ENCODE peak calls at places on chromosomes 16 and 17, in seven cellular contexts. M is CD8-positive, alpha-beta T cell; N is H9; G is A549; H is B cell; Q is SK-N-SH; X is GM10248. S is an unnamed sample.

GRCh38 chr16:3998793-3999478 is 117.3 kb downstream of the ADCY9 start:
- DNase-seq in G (peak), N (no peak), X (no peak), Q (no peak), H (no peak), M (no peak), S (no peak)

GRCh38 chr17:17636456-17636855 is 44.8 kb upstream of the RAI1 start:
- DNase-seq in G (no peak), Q (no peak), N (no peak), M (no peak), H (no peak), X (no peak), S (no peak)

GRCh38 chr16:87929986-87930385 is 6.3 kb downstream of the CA5A start:
- DNase-seq in G (no peak), N (no peak), Q (no peak), H (no peak), X (no peak), M (no peak), S (no peak)

GRCh38 chr16:89359296-89360147 is 130.8 kb downstream of the ANKRD11 start:
- DNase-seq in Q (no peak), G (no peak), X (no peak), M (no peak), N (no peak), H (no peak), S (no peak)

GRCh38 chr17:78967782-78968362 is 11.9 kb downstream of the LGALS3BP start:
- DNase-seq in H (no peak), N (no peak), X (no peak), Q (no peak), G (no peak), M (no peak), S (no peak)

GRCh38 chr16:50575743-50576142 is 27.5 kb downstream of the NKD1 start:
- DNase-seq in H (no peak), X (no peak), M (no peak), Q (no peak), N (no peak), G (no peak), S (no peak)

GRCh38 chr17:45060382-45060823 is 714 bp upstream of the NMT1 start:
- DNase-seq in G (no peak), M (no peak), Q (no peak), N (no peak), H (no peak), X (no peak), S (peak)

GRCh38 chr17:15265131-15265530 is at the start of gene PMP22:
- DNase-seq in M (no peak), G (no peak), X (no peak), H (no peak), Q (no peak), N (peak), S (no peak)

GRCh38 chr16:74726736-74727135 is 26.1 kb upstream of the MLKL start:
- DNase-seq in M (no peak), Q (no peak), X (no peak), G (peak), H (no peak), N (peak), S (peak)

GRCh38 chr16:79409970-79410369 is 190.6 kb downstream of the MAF start:
- DNase-seq in M (no peak), G (no peak), H (no peak), X (no peak), N (no peak), Q (no peak), S (no peak)

GRCh38 chr16:80719573-80719972 is 84.8 kb downstream of the CDYL2 start:
- DNase-seq in N (no peak), X (no peak), M (no peak), Q (no peak), H (peak), G (no peak), S (peak)

GRCh38 chr17:35257080-35257701 is 14.3 kb downstream of the SLFN5 start:
- DNase-seq in M (no peak), N (no peak), H (no peak), G (peak), Q (no peak), X (no peak), S (no peak)

GRCh38 chr17:40020146-40020545 is 4.9 kb downstream of the CSF3 start:
- DNase-seq in X (no peak), H (no peak), G (no peak), M (no peak), N (no peak), Q (peak), S (no peak)

GRCh38 chr16:70649300-70649699 is 2.9 kb downstream of the IL34 start:
- DNase-seq in Q (no peak), G (no peak), H (no peak), N (no peak), M (no peak), X (no peak), S (no peak)

GRCh38 chr17:77593081-77593480 is 365.4 kb upstream of the TNRC6C start:
- DNase-seq in N (no peak), G (no peak), Q (no peak), X (no peak), H (no peak), M (no peak), S (no peak)

GRCh38 chr17:8494021-8494420 is 58.3 kb downstream of the NDEL1 start:
- DNase-seq in G (no peak), Q (no peak), M (no peak), N (no peak), H (no peak), X (no peak), S (no peak)

GRCh38 chr16:74700206-74701040 is at the start of gene MLKL:
- DNase-seq in X (peak), G (peak), H (peak), Q (peak), M (peak), N (peak), S (peak)

GRCh38 chr16:27401768-27402568 is at the start of gene IL21R:
- DNase-seq in X (peak), M (peak), N (no peak), H (peak), G (no peak), Q (peak), S (peak)

GRCh38 chr17:29914819-29915537 is 15.1 kb downstream of the SSH2 start:
- DNase-seq in M (no peak), X (no peak), H (no peak), G (no peak), N (no peak), Q (no peak), S (no peak)

GRCh38 chr17:21595086-21595485 is 97.2 kb upstream of the KCNJ18 start:
- DNase-seq in X (no peak), G (no peak), H (no peak), Q (no peak), N (no peak), M (no peak), S (no peak)

GRCh38 chr16:987846-988245 is 6.3 kb downstream of the SOX8 start:
- DNase-seq in M (no peak), X (no peak), G (no peak), H (no peak), Q (peak), N (no peak), S (no peak)

GRCh38 chr17:82892869-82893565 is 53.2 kb upstream of the ZNF750 start:
- DNase-seq in N (no peak), X (no peak), G (no peak), Q (no peak), H (peak), M (peak), S (no peak)

GRCh38 chr17:52170963-52171572 is 12.6 kb upstream of the CA10 start:
- DNase-seq in G (peak), H (no peak), Q (peak), M (no peak), X (no peak), N (peak), S (peak)
- TF ChIP-seq CTCF in G (peak), H (no peak), Q (peak), M (no peak), X (peak), N (peak), S (peak)

DNA sequence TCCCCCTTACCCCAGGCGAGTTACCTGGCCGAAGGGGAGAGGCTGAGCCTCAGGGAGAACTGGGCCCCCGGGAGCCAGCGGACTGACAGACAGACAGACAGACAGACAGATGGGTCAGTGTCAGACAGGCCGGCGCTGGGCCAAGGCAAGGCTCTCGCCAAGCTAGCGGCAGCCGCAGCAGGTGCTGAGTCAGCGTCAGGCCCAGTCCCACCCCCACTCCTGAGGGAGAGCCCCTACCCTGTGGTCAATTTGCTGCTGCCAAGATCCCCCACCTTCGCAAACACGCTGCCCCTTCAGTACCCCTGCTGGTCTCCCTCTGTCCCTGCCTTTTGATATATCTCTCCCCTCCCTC is 1.5 kb downstream of the FGF11 start:
- DNase-seq in N (peak), M (no peak), Q (peak), H (peak), X (peak), G (no peak), S (peak)
- TF ChIP-seq CTCF in N (peak), M (no peak), Q (peak), H (no peak), X (no peak), G (no peak), S (no peak)

DNA sequence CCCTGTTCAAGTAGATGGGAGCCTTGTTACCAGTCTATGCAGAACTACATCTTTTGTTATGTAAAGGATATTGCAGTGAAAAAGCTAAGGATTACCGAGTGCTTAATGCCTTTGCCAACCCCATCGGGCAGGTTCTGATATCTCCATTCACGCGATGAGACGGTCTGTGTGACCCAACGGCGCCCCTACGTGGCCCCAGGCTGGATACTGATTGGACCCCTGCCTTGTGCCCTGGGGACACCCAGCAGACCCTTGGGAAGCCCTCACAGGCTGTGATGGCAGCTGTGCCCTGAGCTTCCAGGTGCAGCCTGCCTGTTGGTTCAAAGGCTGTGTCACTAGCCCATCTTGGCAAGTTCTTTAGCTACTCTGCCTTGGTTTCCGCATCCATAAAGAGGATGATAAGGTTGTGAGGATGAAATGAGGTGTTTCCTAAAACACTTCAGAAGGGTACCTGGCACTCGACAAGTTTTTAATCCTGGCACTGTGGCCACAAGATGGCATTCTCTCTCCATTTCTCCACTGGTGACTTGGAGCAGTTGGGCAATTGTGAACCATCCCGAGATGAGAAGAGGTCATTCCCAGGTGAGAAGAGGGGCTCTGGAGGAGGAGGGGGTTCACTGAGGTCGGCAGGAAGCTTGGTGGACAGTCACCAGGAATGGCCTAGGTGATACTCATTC is 33.6 kb downstream of the HAPSTR1 start:
- DNase-seq in H (no peak), G (no peak), X (no peak), Q (no peak), N (peak), M (no peak), S (no peak)
- TF ChIP-seq CTCF in H (no peak), G (no peak), X (no peak), Q (peak), N (peak), M (no peak), S (no peak)

DNA sequence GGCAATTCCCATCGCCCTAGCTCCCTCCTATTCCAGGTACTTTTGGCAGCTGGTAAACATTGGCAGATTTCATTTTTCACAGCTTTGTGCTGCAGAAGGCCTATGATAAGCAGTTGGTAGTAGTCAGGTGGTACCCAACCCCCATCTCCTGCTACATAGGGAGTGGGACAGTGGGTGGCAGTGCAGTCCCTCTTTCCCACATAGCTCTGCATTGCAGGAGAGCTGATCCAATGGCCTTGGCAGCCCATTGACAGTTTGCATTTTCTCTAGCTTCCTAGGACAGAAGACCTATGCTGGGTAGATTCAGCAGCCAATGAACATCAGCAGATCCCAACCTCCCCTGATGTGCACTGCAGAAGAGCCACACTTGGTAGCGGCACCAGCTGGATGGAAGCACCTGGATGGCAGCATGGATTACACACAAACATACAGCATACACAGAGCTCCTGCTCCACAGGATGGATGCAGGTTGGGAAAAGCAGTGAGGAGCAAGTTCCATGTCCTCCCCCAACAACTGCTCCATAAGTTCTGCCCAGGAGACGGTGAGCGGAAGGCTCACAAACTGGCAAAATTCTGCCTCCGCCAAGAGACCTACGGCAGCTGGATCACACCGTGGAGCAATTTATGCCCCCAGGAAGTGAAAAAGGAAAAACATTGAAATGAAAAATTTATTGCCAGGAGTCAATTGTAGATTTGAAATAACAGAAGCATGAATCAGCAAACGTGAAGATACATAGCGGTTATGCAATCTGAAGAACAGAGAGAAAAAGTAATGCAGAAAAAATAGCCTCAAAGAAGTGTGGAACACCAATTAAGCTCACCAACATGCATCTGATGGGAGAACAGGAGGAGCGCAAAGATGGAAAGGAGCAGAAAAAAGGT is 95.7 kb downstream of the CACNG1 start:
- DNase-seq in H (no peak), X (no peak), G (peak), Q (no peak), N (peak), M (no peak), S (no peak)
- TF ChIP-seq CTCF in H (no peak), X (no peak), G (no peak), Q (no peak), N (peak), M (no peak), S (no peak)

S was measured in GM12865.